ENCODE peak calls at places on chromosomes 6 and 20, in nine cellular contexts. S is body of pancreas; Q is astrocyte; Y is Caco-2; N is CD8-positive, alpha-beta memory T cell; F is endodermal cell; K is right atrium auricular region; W is GM23248; A is cardiac muscle cell. C is an unnamed sample. For H3K4me1 and H3K27me3, the result is how much of the 10 kb centered on the place peaks cover.

GRCh38 chr6:26249959-26250805 is 114.8 kb upstream of the BTN3A2 start:
- DNase-seq in Q (peak), K (no peak), N (peak), W (peak), A (peak), S (peak), Y (peak), F (peak), C (no peak)

GRCh38 chr6:98821739-98822405 is 12.5 kb upstream of the POU3F2 start:
- DNase-seq in A (no peak), Y (no peak), Q (peak), F (no peak), S (no peak), N (no peak), W (no peak), K (no peak), C (no peak)

GRCh38 chr20:44803383-44803941 is 6.9 kb downstream of the RIMS4 start:
- DNase-seq in W (peak), N (no peak), S (no peak), Q (no peak), F (no peak), K (no peak), A (peak), Y (no peak), C (no peak)

GRCh38 chr6:25050356-25050755 is 114.6 kb upstream of the RIPOR2 start:
- DNase-seq in S (no peak), Q (peak), Y (no peak), W (peak), K (no peak), N (peak), A (no peak), F (no peak), C (peak)

GRCh38 chr6:30394139-30394538 is 49.2 kb downstream of the RPP21 start:
- DNase-seq in S (no peak), N (no peak), W (no peak), A (no peak), Q (no peak), K (no peak), Y (no peak), F (no peak), C (no peak)

GRCh38 chr6:169536446-169537170 is 165.2 kb downstream of the WDR27 start:
- DNase-seq in N (no peak), Y (no peak), S (no peak), K (no peak), Q (peak), A (no peak), W (peak), F (no peak), C (no peak)

GRCh38 chr6:140193269-140193668 is 818.8 kb upstream of the CITED2 start:
- DNase-seq in A (no peak), S (no peak), Y (no peak), Q (no peak), K (no peak), F (no peak), N (no peak), W (no peak), C (no peak)

GRCh38 chr20:39880890-39881289 is 808.1 kb downstream of the MAFB start:
- DNase-seq in K (no peak), Y (peak), F (no peak), S (no peak), Q (peak), N (no peak), A (no peak), W (peak), C (no peak)

GRCh38 chr6:27250955-27251671 is 3.6 kb downstream of the PRSS16 start:
- DNase-seq in Y (peak), W (peak), S (peak), A (peak), K (no peak), N (peak), Q (no peak), F (peak), C (peak)

GRCh38 chr6:110329729-110330436 is 28.3 kb downstream of the METTL24 start:
- DNase-seq in S (peak), K (no peak), Y (peak), W (peak), A (no peak), Q (peak), F (peak), N (no peak), C (no peak)

GRCh38 chr6:118813795-118814194 is 80.2 kb upstream of the ASF1A start:
- DNase-seq in K (no peak), W (peak), N (no peak), Q (peak), S (no peak), Y (no peak), A (no peak), F (no peak), C (no peak)

GRCh38 chr6:79810878-79811277 is 136.5 kb downstream of the ELOVL4 start:
- DNase-seq in S (no peak), Y (no peak), F (no peak), W (no peak), N (no peak), A (no peak), Q (no peak), K (no peak), C (no peak)

GRCh38 chr20:57880155-57880648 is 170.4 kb upstream of the PMEPA1 start:
- DNase-seq in Q (peak), N (no peak), F (no peak), A (no peak), Y (no peak), S (no peak), W (peak), K (peak), C (no peak)

GRCh38 chr20:4516851-4517250 is 204.9 kb upstream of the PRND start:
- DNase-seq in Y (no peak), K (no peak), W (peak), S (no peak), Q (no peak), N (no peak), F (no peak), A (no peak), C (no peak)

GRCh38 chr20:44730441-44730840 is 15.2 kb upstream of the KCNK15 start:
- DNase-seq in S (no peak), F (no peak), N (no peak), A (no peak), K (no peak), Y (no peak), Q (peak), W (peak), C (no peak)

GRCh38 chr6:34525431-34526175 is 30.5 kb downstream of the SPDEF start:
- DNase-seq in Y (no peak), K (no peak), N (no peak), W (no peak), A (no peak), F (no peak), S (no peak), Q (no peak), C (no peak)

GRCh38 chr6:159608961-159609673 is 83.9 kb downstream of the SOD2 start:
- DNase-seq in K (no peak), Y (peak), A (no peak), S (no peak), N (no peak), F (peak), W (peak), Q (peak), C (peak)

GRCh38 chr20:57176842-57177241 is 89.6 kb downstream of the BMP7 start:
- DNase-seq in S (no peak), W (no peak), N (no peak), Y (no peak), Q (no peak), K (no peak), F (no peak), A (no peak), C (no peak)

GRCh38 chr6:89692256-89692655 is 53.7 kb upstream of the LYRM2 start:
- DNase-seq in N (no peak), S (no peak), A (no peak), K (no peak), Q (no peak), Y (no peak), F (peak), W (no peak), C (no peak)

GRCh38 chr6:169864148-169865030 is 113.0 kb downstream of the ERMARD start:
- DNase-seq in F (peak), N (no peak), K (no peak), A (no peak), S (peak), Y (no peak), W (no peak), Q (no peak), C (no peak)

GRCh38 chr6:142387997-142388815 is 86.4 kb downstream of the ADGRG6 start:
- DNase-seq in F (no peak), Q (peak), Y (peak), S (no peak), A (peak), N (no peak), W (peak), K (no peak), C (peak)

GRCh38 chr20:22438926-22439325 is 145.4 kb downstream of the FOXA2 start:
- DNase-seq in K (no peak), S (no peak), F (peak), A (no peak), N (no peak), Q (no peak), W (peak), Y (peak), C (no peak)

GRCh38 chr6:9766240-9766915 is 648.5 kb downstream of the TFAP2A start:
- DNase-seq in N (no peak), Y (no peak), S (no peak), W (peak), A (no peak), K (no peak), F (no peak), Q (peak), C (no peak)

GRCh38 chr6:68427630-68428029 is 207.5 kb upstream of the ADGRB3 start:
- DNase-seq in A (no peak), Y (no peak), K (no peak), N (no peak), F (no peak), Q (peak), S (no peak), W (no peak), C (no peak)

DNA sequence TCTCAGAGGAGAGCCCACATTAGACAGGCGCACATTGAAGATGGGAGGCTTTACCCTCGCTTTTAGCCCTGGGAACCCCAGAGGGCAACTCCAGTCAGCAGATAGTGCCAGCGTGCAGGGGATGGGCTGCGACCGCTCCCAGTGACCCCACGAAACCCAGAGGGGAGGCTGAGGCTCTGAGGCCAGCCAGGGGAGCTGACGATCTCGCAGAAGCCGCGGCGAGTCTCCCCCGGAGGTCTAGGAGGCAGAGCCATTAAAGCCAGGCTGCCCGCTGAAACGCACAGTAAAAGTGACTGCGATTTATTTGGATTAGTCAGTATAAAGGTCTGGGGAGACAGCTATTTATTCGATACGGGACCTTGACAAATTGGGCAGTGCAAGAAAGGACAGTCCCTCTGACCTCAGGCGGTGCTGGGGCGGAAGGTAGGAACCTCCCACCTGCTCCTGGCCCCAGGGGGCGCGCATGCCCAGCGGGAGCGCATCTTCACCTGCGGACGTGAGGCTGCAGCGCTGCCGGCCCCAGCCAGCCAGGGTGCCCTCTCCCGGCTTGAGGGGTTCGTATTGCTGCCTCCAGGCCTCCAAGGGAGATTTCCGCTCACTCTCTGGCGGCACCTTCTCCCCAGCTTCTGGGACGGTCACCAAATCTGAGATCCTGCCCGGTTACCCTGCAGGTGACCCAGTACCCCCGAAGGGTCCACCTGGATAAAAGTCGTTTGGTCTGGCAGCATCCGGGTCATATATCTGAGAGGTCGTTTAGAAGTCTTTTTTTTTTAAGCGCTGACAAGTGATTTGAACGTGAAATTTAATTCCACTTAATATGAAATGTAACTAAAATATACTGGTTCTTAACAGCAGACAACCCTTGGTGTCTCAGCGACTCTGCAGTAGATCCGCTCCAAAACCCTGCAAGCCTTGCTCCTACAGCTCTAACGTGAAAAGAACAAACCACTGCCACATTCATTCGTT is 34.0 kb upstream of the TCF21 start:
- DNase-seq in F (peak), S (no peak), A (peak), K (no peak), Y (peak), Q (no peak), N (no peak), W (peak), C (peak)
- H3K4me3 ChIP-seq in F (peak), S (no peak), A (peak), K (peak), Y (peak), Q (no peak), N (no peak), W (no peak), C (no peak)

GRCh38 chr6:149467265-149467664 is 17.5 kb downstream of the ZC3H12D start:
- DNase-seq in Q (no peak), K (no peak), W (no peak), N (no peak), S (no peak), Y (no peak), A (no peak), F (no peak), C (no peak)
- H3K4me1 ChIP-seq in Q (under half), K (under half), W (under half), N (under half), S (under half), Y (under half), A (under half), F (under half), C (under half)

GRCh38 chr6:11042025-11042749 is 1.9 kb downstream of the ELOVL2 start:
- DNase-seq in Y (no peak), Q (no peak), F (peak), N (no peak), S (no peak), W (no peak), A (no peak), K (no peak), C (no peak)
- H3K27me3 ChIP-seq in Y (under half), Q (under half), F (under half), N (under half), S (under half), W (under half), A (half or more), K (under half), C (under half)

DNA sequence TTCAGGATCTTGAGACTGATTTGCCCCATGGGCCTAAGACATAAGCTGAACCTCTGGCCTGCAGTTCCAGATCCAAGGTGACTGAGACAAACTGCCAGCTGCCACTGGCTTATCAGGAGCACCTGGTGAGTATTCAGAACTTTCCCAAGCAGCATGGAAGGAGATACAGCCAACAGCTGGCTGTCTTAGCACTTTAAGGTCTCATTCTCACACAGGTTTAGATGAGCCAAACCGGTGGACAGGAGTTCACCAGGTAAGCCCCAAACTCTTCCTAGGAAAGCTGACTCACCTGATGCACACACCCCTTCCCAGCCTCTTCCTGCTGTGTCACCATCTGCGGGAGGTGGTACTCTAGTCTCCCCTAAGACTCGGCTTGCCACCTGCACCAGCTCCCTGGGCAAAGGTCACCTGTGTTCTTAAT is at the start of gene BANF2:
- DNase-seq in S (peak), Q (no peak), N (no peak), A (no peak), W (no peak), F (no peak), K (no peak), Y (no peak), C (no peak)
- H3K4me3 ChIP-seq in S (no peak), Q (no peak), N (no peak), A (no peak), W (no peak), F (no peak), K (no peak), Y (no peak), C (no peak)

DNA sequence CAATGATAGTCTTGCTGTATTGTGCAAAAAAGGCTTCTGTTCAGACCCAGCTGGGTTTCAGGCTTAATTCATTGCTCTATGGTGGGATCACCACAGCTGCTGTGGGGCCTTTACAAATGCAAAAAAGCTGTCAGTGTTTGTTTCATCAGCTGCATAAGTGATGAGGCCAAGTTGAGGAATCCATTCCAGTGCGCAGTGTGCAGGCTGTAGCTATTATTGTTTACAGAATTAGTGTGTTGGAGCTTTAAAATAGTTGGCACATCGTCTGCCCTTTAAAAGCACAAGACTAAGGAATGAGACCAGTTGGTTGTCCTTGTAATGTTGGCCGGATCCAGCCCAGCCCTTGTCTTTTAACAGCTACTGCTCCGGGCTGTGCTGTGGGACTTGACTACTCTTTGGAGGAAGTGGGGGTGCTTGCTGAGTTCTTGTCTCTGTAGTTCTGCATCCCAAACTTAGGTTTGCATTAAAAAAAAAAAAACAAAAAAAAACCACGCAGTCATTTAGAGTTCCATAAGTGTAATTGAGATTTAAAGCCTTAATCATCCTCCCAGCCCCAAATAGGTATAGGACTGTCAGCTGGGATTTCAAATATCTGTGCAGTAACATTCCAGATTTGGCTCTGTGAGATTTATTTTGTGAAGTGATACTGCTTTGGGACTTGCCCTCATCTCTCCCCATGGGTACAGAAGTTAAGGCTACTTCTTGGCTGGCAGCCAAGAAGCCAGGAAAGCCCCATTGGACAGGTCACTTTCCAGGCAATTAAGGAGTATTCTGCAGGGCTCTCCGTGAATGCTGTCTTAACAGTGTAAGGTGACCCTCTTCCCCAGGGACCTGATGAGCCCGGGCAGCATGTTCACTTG is 19.3 kb downstream of the JARID2 start:
- DNase-seq in S (no peak), Q (peak), A (no peak), N (no peak), K (no peak), Y (no peak), W (peak), F (no peak), C (peak)
- H3K4me1 ChIP-seq in S (half or more), Q (under half), A (half or more), N (half or more), K (half or more), Y (under half), W (half or more), F (under half), C (under half)

DNA sequence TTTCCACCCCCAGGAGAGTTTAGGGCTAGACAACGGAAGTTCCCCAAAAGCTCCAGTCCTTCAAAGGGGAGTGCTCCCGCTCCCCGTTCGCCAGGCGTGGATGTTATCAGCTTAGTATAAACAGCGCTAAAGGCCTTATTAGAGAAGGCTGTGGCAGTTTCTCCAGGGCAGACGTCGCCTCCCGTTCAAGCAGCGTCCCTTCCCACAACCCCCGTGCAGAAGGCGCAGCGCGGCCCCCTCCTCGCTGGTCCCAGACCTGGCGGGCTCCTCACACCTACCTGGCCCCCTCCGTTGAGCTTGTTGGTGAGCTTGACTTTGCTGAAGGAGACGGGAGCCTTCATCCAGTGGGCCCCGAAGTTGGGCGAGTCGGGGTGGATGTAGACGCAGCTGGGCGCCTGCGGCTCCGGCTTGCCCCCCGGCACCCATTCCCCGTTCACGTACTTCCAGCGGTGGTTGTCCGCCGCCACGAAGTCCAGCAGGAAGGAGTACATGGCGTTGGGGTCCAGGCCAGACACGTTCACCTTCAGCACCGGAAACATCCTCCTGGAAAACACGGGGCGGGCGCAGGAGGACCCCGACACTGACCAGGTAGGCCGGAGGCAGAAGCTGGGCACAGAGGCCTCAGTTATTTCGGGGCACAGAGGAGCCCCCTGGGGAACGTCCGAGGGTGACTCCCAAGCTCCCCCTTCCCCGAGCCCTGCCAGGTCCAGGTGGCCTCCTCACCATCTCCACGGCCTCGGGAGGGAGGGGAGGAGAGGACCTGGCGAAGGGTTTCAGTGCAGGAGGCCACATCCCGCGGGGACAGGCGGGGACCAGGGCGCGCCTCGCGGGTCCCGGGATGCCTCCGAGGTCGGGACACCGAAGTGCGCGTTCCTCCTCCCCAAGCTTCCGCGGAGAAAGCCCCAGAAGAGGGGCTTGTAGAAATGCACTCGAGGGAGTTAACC is 1.1 kb downstream of the TBXT start:
- DNase-seq in Y (no peak), Q (no peak), N (no peak), S (no peak), A (no peak), W (no peak), F (peak), K (no peak), C (no peak)
- H3K27me3 ChIP-seq in Y (under half), Q (half or more), N (under half), S (under half), A (half or more), W (half or more), F (half or more), K (under half), C (under half)

GRCh38 chr6:28764761-28765282 is 159.0 kb downstream of the TRIM27 start:
- DNase-seq in Y (no peak), K (no peak), S (no peak), F (no peak), W (no peak), Q (no peak), A (no peak), N (no peak), C (no peak)
- H3K4me3 ChIP-seq in Y (no peak), K (no peak), S (no peak), F (peak), W (no peak), Q (no peak), A (peak), N (no peak), C (no peak)

GRCh38 chr6:129750390-129750789 is 40.4 kb upstream of the ARHGAP18 start:
- DNase-seq in S (no peak), K (no peak), Q (no peak), F (no peak), N (no peak), Y (no peak), W (no peak), A (no peak), C (no peak)
- H3K4me1 ChIP-seq in S (under half), K (under half), Q (under half), F (under half), N (under half), Y (under half), W (half or more), A (under half), C (under half)

C was measured in HAP-1.